ENCODE peak calls at places on chromosomes 6 and 20, in ten cellular contexts. F is H9; V is HL-60; U is heart left ventricle; B is left ventricle myocardium inferior; D is HFFc6; P is NCI-H748 treated with DMSO at 0.1 percent for 48 hours; Y is ACHN; I is effector CD4-positive, alpha-beta T cell; E is stimulated activated CD4-positive, alpha-beta T cell treated with anti-CD3 and anti-CD28 coated beads, Interleukin-15, amount 100 ng/mL, for 1 hour. S is an unnamed sample.

GRCh38 chr20:52017669-52018317 is 173.8 kb downstream of the ZFP64 start:
- DNase-seq in F (no peak), V (no peak), U (no peak), B (no peak), D (no peak), P (no peak), Y (no peak), I (no peak), E (no peak), S (no peak)

GRCh38 chr20:14879020-14879697 is 541.7 kb upstream of the FLRT3 start:
- DNase-seq in F (no peak), V (no peak), U (no peak), B (no peak), D (no peak), P (peak), Y (no peak), I (no peak), E (no peak), S (no peak)

GRCh38 chr20:63116412-63117106 is 99.4 kb downstream of the YTHDF1 start:
- DNase-seq in F (peak), V (no peak), U (peak), B (no peak), D (no peak), P (no peak), Y (peak), I (no peak), E (no peak), S (no peak)

GRCh38 chr6:31621991-31622390 is 1.5 kb downstream of the PRRC2A start:
- DNase-seq in F (no peak), V (no peak), U (no peak), B (no peak), D (peak), P (no peak), Y (no peak), I (no peak), E (no peak), S (no peak)

GRCh38 chr6:150016324-150017185 is 8.8 kb downstream of the RAET1L start:
- DNase-seq in F (no peak), V (peak), U (no peak), B (no peak), D (peak), P (peak), Y (peak), I (peak), E (no peak), S (peak)

GRCh38 chr6:7173843-7174503 is 66.2 kb downstream of the RREB1 start:
- DNase-seq in F (peak), V (no peak), U (no peak), B (no peak), D (no peak), P (no peak), Y (no peak), I (no peak), E (no peak), S (no peak)

GRCh38 chr6:157198425-157199279 is 124.7 kb downstream of the TMEM242 start:
- DNase-seq in F (no peak), V (no peak), U (no peak), B (peak), D (no peak), P (peak), Y (no peak), I (no peak), E (no peak), S (no peak)

GRCh38 chr20:56788041-56788670 is 159.1 kb downstream of the TFAP2C start:
- DNase-seq in F (no peak), V (no peak), U (no peak), B (no peak), D (peak), P (no peak), Y (peak), I (no peak), E (no peak), S (peak)

GRCh38 chr20:36035720-36036119 is 67.3 kb downstream of the CNBD2 start:
- DNase-seq in F (no peak), V (peak), U (no peak), B (no peak), D (peak), P (no peak), Y (peak), I (no peak), E (no peak), S (peak)

GRCh38 chr6:166824880-166825250 is 131.5 kb downstream of the RNASET2 start:
- DNase-seq in F (no peak), V (no peak), U (no peak), B (no peak), D (no peak), P (no peak), Y (no peak), I (no peak), E (no peak), S (no peak)

GRCh38 chr20:63056236-63057132 is 49.7 kb upstream of the BHLHE23 start:
- DNase-seq in F (peak), V (peak), U (peak), B (peak), D (peak), P (no peak), Y (no peak), I (peak), E (no peak), S (peak)

GRCh38 chr6:139764498-139764986 is 390.1 kb upstream of the CITED2 start:
- DNase-seq in F (no peak), V (peak), U (no peak), B (no peak), D (peak), P (no peak), Y (peak), I (no peak), E (no peak), S (no peak)

GRCh38 chr6:53888931-53889330 is 94.1 kb downstream of the LRRC1 start:
- DNase-seq in F (no peak), V (no peak), U (no peak), B (no peak), D (peak), P (no peak), Y (no peak), I (no peak), E (no peak), S (no peak)

GRCh38 chr6:134683783-134684765 is 265.8 kb downstream of the ALDH8A1 start:
- DNase-seq in F (no peak), V (no peak), U (no peak), B (no peak), D (peak), P (no peak), Y (no peak), I (no peak), E (no peak), S (no peak)

GRCh38 chr6:43074847-43075741 is 1.0 kb upstream of the PTK7 start:
- DNase-seq in F (no peak), V (no peak), U (no peak), B (no peak), D (no peak), P (no peak), Y (no peak), I (no peak), E (no peak), S (no peak)

GRCh38 chr6:3259491-3259958 is 778 bp downstream of the PSMG4 start:
- DNase-seq in F (peak), V (peak), U (no peak), B (peak), D (peak), P (peak), Y (peak), I (peak), E (no peak), S (peak)